ENCODE peak calls at places on chromosomes 2 and 18, in six cellular contexts. One of them, this sample, is unnamed.

GRCh38 chr2:182827182-182827879 is 39.1 kb downstream of the FRZB start:
- DNase-seq in glutamatergic neuron: no peak
- DNase-seq in AG09309: no peak
- DNase-seq in K562: no peak
- DNase-seq in GM12878: no peak
- DNase-seq in WERI-Rb-1: no peak
- DNase-seq in this sample: no peak

GRCh38 chr2:58853420-58853819 is 612.3 kb upstream of the FANCL start:
- DNase-seq in glutamatergic neuron: no peak
- DNase-seq in AG09309: no peak
- DNase-seq in K562: no peak
- DNase-seq in GM12878: no peak
- DNase-seq in WERI-Rb-1: no peak
- DNase-seq in this sample: no peak

GRCh38 chr18:24534737-24535136 is 74.3 kb downstream of the HRH4 start:
- DNase-seq in glutamatergic neuron: no peak
- DNase-seq in AG09309: no peak
- DNase-seq in K562: no peak
- DNase-seq in GM12878: no peak
- DNase-seq in WERI-Rb-1: peak
- DNase-seq in this sample: no peak

GRCh38 chr2:64595397-64596160 is 58.1 kb downstream of the SERTAD2 start:
- DNase-seq in glutamatergic neuron: no peak
- DNase-seq in AG09309: no peak
- DNase-seq in K562: peak
- DNase-seq in GM12878: no peak
- DNase-seq in WERI-Rb-1: peak
- DNase-seq in this sample: no peak

GRCh38 chr2:132477436-132477835 is 60.8 kb downstream of the GPR39 start:
- DNase-seq in glutamatergic neuron: no peak
- DNase-seq in AG09309: no peak
- DNase-seq in K562: no peak
- DNase-seq in GM12878: no peak
- DNase-seq in WERI-Rb-1: no peak
- DNase-seq in this sample: peak

GRCh38 chr2:1816414-1816911 is 72.1 kb upstream of the PXDN start:
- DNase-seq in glutamatergic neuron: no peak
- DNase-seq in AG09309: no peak
- DNase-seq in K562: no peak
- DNase-seq in GM12878: no peak
- DNase-seq in WERI-Rb-1: no peak
- DNase-seq in this sample: no peak

GRCh38 chr2:206423147-206423546 is 20.2 kb upstream of the ADAM23 start:
- DNase-seq in glutamatergic neuron: no peak
- DNase-seq in AG09309: no peak
- DNase-seq in K562: peak
- DNase-seq in GM12878: no peak
- DNase-seq in WERI-Rb-1: no peak
- DNase-seq in this sample: no peak

GRCh38 chr2:46652514-46653170 is 173.3 kb downstream of the TMEM247 start:
- DNase-seq in glutamatergic neuron: no peak
- DNase-seq in AG09309: no peak
- DNase-seq in K562: no peak
- DNase-seq in GM12878: no peak
- DNase-seq in WERI-Rb-1: no peak
- DNase-seq in this sample: no peak

GRCh38 chr18:51391215-51391614 is 193.7 kb upstream of the MEX3C start:
- DNase-seq in glutamatergic neuron: no peak
- DNase-seq in AG09309: no peak
- DNase-seq in K562: no peak
- DNase-seq in GM12878: no peak
- DNase-seq in WERI-Rb-1: no peak
- DNase-seq in this sample: no peak

GRCh38 chr18:6921571-6921970 is 192.1 kb downstream of the ARHGAP28 start:
- DNase-seq in glutamatergic neuron: no peak
- DNase-seq in AG09309: no peak
- DNase-seq in K562: no peak
- DNase-seq in GM12878: no peak
- DNase-seq in WERI-Rb-1: no peak
- DNase-seq in this sample: no peak

GRCh38 chr18:37398248-37398920 is 167.2 kb downstream of the CELF4 start:
- DNase-seq in glutamatergic neuron: no peak
- DNase-seq in AG09309: no peak
- DNase-seq in K562: no peak
- DNase-seq in GM12878: no peak
- DNase-seq in WERI-Rb-1: no peak
- DNase-seq in this sample: peak

GRCh38 chr2:194826241-194826640 is 830.8 kb upstream of the SLC39A10 start:
- DNase-seq in glutamatergic neuron: no peak
- DNase-seq in AG09309: no peak
- DNase-seq in K562: no peak
- DNase-seq in GM12878: no peak
- DNase-seq in WERI-Rb-1: no peak
- DNase-seq in this sample: no peak

GRCh38 chr2:105118960-105119359 is 81.1 kb downstream of the MRPS9 start:
- DNase-seq in glutamatergic neuron: peak
- DNase-seq in AG09309: no peak
- DNase-seq in K562: peak
- DNase-seq in GM12878: no peak
- DNase-seq in WERI-Rb-1: no peak
- DNase-seq in this sample: no peak
- TF ChIP-seq CTCF in glutamatergic neuron: peak
- TF ChIP-seq CTCF in AG09309: peak
- TF ChIP-seq CTCF in K562: peak
- TF ChIP-seq CTCF in GM12878: peak
- TF ChIP-seq CTCF in WERI-Rb-1: peak
- TF ChIP-seq CTCF in this sample: peak

GRCh38 chr18:67192535-67192934 is 324.0 kb downstream of the DSEL start:
- DNase-seq in glutamatergic neuron: no peak
- DNase-seq in AG09309: no peak
- DNase-seq in K562: no peak
- DNase-seq in GM12878: no peak
- DNase-seq in WERI-Rb-1: no peak
- DNase-seq in this sample: no peak

GRCh38 chr18:67200665-67201064 is 315.9 kb downstream of the DSEL start:
- DNase-seq in glutamatergic neuron: no peak
- DNase-seq in AG09309: no peak
- DNase-seq in K562: no peak
- DNase-seq in GM12878: no peak
- DNase-seq in WERI-Rb-1: no peak
- DNase-seq in this sample: no peak

GRCh38 chr18:67199993-67200617 is 316.4 kb downstream of the DSEL start:
- DNase-seq in glutamatergic neuron: no peak
- DNase-seq in AG09309: peak
- DNase-seq in K562: no peak
- DNase-seq in GM12878: peak
- DNase-seq in WERI-Rb-1: no peak
- DNase-seq in this sample: peak

GRCh38 chr18:67194886-67195285 is 321.6 kb downstream of the DSEL start:
- DNase-seq in glutamatergic neuron: peak
- DNase-seq in AG09309: no peak
- DNase-seq in K562: no peak
- DNase-seq in GM12878: no peak
- DNase-seq in WERI-Rb-1: no peak
- DNase-seq in this sample: no peak
- TF ChIP-seq CTCF in glutamatergic neuron: no peak
- TF ChIP-seq CTCF in AG09309: no peak
- TF ChIP-seq CTCF in K562: no peak
- TF ChIP-seq CTCF in GM12878: no peak
- TF ChIP-seq CTCF in WERI-Rb-1: no peak
- TF ChIP-seq CTCF in this sample: no peak

GRCh38 chr2:231190531-231191197 is 7.8 kb upstream of the ARMC9 start:
- DNase-seq in glutamatergic neuron: no peak
- DNase-seq in AG09309: no peak
- DNase-seq in K562: no peak
- DNase-seq in GM12878: no peak
- DNase-seq in WERI-Rb-1: no peak
- DNase-seq in this sample: no peak
- TF ChIP-seq CTCF in glutamatergic neuron: no peak
- TF ChIP-seq CTCF in AG09309: no peak
- TF ChIP-seq CTCF in K562: no peak
- TF ChIP-seq CTCF in GM12878: no peak
- TF ChIP-seq CTCF in WERI-Rb-1: no peak
- TF ChIP-seq CTCF in this sample: no peak

GRCh38 chr18:34528177-34528576 is 181.9 kb upstream of the DTNA start:
- DNase-seq in glutamatergic neuron: no peak
- DNase-seq in AG09309: no peak
- DNase-seq in K562: no peak
- DNase-seq in GM12878: no peak
- DNase-seq in WERI-Rb-1: no peak
- DNase-seq in this sample: no peak
- TF ChIP-seq CTCF in glutamatergic neuron: no peak
- TF ChIP-seq CTCF in AG09309: no peak
- TF ChIP-seq CTCF in K562: no peak
- TF ChIP-seq CTCF in GM12878: no peak
- TF ChIP-seq CTCF in WERI-Rb-1: no peak
- TF ChIP-seq CTCF in this sample: no peak

DNA sequence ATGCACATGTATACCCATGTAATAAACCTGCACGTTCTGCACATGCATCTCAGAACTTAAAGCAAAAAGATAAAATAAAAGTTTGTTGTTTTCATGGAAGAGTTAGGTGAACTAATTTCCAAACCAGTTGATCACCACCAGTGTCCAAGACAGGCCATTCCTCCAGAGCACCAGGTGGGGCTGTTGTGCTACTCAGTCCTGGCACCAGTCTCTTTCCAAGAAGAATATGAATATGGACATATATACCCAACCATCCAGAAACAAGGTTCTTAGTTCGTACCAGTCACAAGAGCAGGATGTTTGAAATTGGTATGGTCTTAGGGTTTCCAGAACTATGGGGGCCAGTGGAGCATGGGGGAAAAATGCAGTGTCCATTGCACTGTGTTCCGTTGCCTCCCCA is 17.2 kb upstream of the TNP1 start:
- DNase-seq in glutamatergic neuron: no peak
- DNase-seq in AG09309: no peak
- DNase-seq in K562: no peak
- DNase-seq in GM12878: no peak
- DNase-seq in WERI-Rb-1: peak
- DNase-seq in this sample: no peak
- TF ChIP-seq CTCF in glutamatergic neuron: no peak
- TF ChIP-seq CTCF in AG09309: peak
- TF ChIP-seq CTCF in K562: peak
- TF ChIP-seq CTCF in GM12878: peak
- TF ChIP-seq CTCF in WERI-Rb-1: peak
- TF ChIP-seq CTCF in this sample: peak

DNA sequence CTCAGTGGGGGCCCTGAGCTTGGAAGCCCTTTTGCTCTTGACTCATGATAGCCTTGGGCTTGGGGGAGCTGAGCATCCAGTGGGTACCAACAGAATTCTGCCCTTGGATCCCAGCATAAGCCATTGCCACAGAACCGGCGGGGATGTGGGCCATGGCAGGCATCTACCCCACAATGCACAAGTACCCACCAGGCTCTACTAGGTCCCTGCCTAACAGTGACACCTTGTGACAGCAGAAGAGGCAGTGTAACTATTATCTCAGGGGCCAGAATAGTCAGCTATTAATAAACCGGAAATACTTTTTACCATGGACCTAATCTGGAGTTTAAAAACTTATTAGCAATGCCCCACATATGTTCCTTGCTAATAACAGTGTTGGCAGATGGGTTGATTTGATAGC is 397.2 kb downstream of the TMEM182 start:
- DNase-seq in glutamatergic neuron: no peak
- DNase-seq in AG09309: no peak
- DNase-seq in K562: no peak
- DNase-seq in GM12878: no peak
- DNase-seq in WERI-Rb-1: no peak
- DNase-seq in this sample: no peak
- TF ChIP-seq CTCF in glutamatergic neuron: no peak
- TF ChIP-seq CTCF in AG09309: no peak
- TF ChIP-seq CTCF in K562: no peak
- TF ChIP-seq CTCF in GM12878: no peak
- TF ChIP-seq CTCF in WERI-Rb-1: no peak
- TF ChIP-seq CTCF in this sample: no peak

GRCh38 chr2:236550298-236550697 is 19.3 kb upstream of the ACKR3 start:
- DNase-seq in glutamatergic neuron: no peak
- DNase-seq in AG09309: no peak
- DNase-seq in K562: no peak
- DNase-seq in GM12878: no peak
- DNase-seq in WERI-Rb-1: no peak
- DNase-seq in this sample: no peak

GRCh38 chr2:236550701-236551465 is 18.7 kb upstream of the ACKR3 start:
- DNase-seq in glutamatergic neuron: no peak
- DNase-seq in AG09309: no peak
- DNase-seq in K562: no peak
- DNase-seq in GM12878: peak
- DNase-seq in WERI-Rb-1: no peak
- DNase-seq in this sample: no peak

GRCh38 chr2:236548179-236548918 is 21.3 kb upstream of the ACKR3 start:
- DNase-seq in glutamatergic neuron: no peak
- DNase-seq in AG09309: peak
- DNase-seq in K562: no peak
- DNase-seq in GM12878: no peak
- DNase-seq in WERI-Rb-1: no peak
- DNase-seq in this sample: peak

GRCh38 chr2:236547725-236548124 is 21.9 kb upstream of the ACKR3 start:
- DNase-seq in glutamatergic neuron: no peak
- DNase-seq in AG09309: no peak
- DNase-seq in K562: no peak
- DNase-seq in GM12878: no peak
- DNase-seq in WERI-Rb-1: no peak
- DNase-seq in this sample: no peak

GRCh38 chr2:236549165-236549564 is 20.5 kb upstream of the ACKR3 start:
- DNase-seq in glutamatergic neuron: no peak
- DNase-seq in AG09309: no peak
- DNase-seq in K562: no peak
- DNase-seq in GM12878: no peak
- DNase-seq in WERI-Rb-1: no peak
- DNase-seq in this sample: no peak
- TF ChIP-seq CTCF in glutamatergic neuron: no peak
- TF ChIP-seq CTCF in AG09309: no peak
- TF ChIP-seq CTCF in K562: no peak
- TF ChIP-seq CTCF in GM12878: peak
- TF ChIP-seq CTCF in WERI-Rb-1: no peak
- TF ChIP-seq CTCF in this sample: no peak